ENCODE peak calls at places on chromosomes 7 and 10, in five cellular contexts. F is RWPE1, N is GM13976, I is endothelial cell, S is GM10248. C is an unnamed sample.

GRCh38 chr10:84534168-84534567 is 205.8 kb downstream of the CCSER2 start:
- DNase-seq in S (no peak), I (no peak), N (no peak), F (no peak), C (peak)

GRCh38 chr7:42573904-42574692 is 337.1 kb upstream of the GLI3 start:
- DNase-seq in F (no peak), N (no peak), S (no peak), I (no peak), C (no peak)

GRCh38 chr7:64886956-64887545 is 16.0 kb upstream of the ZNF273 start:
- DNase-seq in S (no peak), I (no peak), N (no peak), F (no peak), C (no peak)

GRCh38 chr7:100153713-100154519 is 4.6 kb downstream of the TRAPPC14 start:
- DNase-seq in S (no peak), N (peak), I (no peak), F (no peak), C (no peak)

GRCh38 chr7:21086688-21087087 is 300.0 kb upstream of the SP8 start:
- DNase-seq in I (no peak), F (peak), N (no peak), S (no peak), C (no peak)

GRCh38 chr10:128924918-128925317 is 542.1 kb upstream of the MGMT start:
- DNase-seq in N (no peak), S (no peak), F (no peak), I (no peak), C (no peak)

GRCh38 chr10:26550774-26551526 is 112.8 kb downstream of the APBB1IP start:
- DNase-seq in S (no peak), N (no peak), F (no peak), I (no peak), C (no peak)

GRCh38 chr10:61882621-61883375 is 18.7 kb upstream of the ARID5B start:
- DNase-seq in I (no peak), S (no peak), F (peak), N (no peak), C (peak)

GRCh38 chr7:110766874-110767273 is 324.1 kb upstream of the LRRN3 start:
- DNase-seq in F (no peak), I (no peak), N (no peak), S (no peak), C (no peak)
- TF ChIP-seq CTCF in F (no peak), I (no peak), N (no peak), S (no peak), C (no peak)

GRCh38 chr10:130485958-130486680 is 349.9 kb downstream of the GLRX3 start:
- DNase-seq in F (no peak), N (no peak), S (no peak), I (no peak), C (no peak)

GRCh38 chr10:130484912-130485180 is 348.7 kb downstream of the GLRX3 start:
- DNase-seq in S (no peak), F (no peak), N (no peak), I (no peak), C (no peak)

GRCh38 chr10:130484131-130484911 is 348.1 kb downstream of the GLRX3 start:
- DNase-seq in I (no peak), S (no peak), F (no peak), N (no peak), C (no peak)

GRCh38 chr10:130485241-130485957 is 349.2 kb downstream of the GLRX3 start:
- DNase-seq in S (no peak), I (no peak), F (no peak), N (no peak), C (no peak)

GRCh38 chr10:130487562-130487961 is 351.4 kb downstream of the GLRX3 start:
- DNase-seq in F (no peak), S (no peak), I (no peak), N (no peak), C (no peak)
- TF ChIP-seq CTCF in F (no peak), S (no peak), I (no peak), N (no peak), C (no peak)

GRCh38 chr7:30019387-30019786 is 7.1 kb downstream of the FKBP14 start:
- DNase-seq in F (no peak), I (no peak), S (no peak), N (no peak), C (no peak)
- TF ChIP-seq CTCF in F (peak), I (no peak), S (peak), N (no peak), C (no peak)

GRCh38 chr10:5159126-5159525 is 25.8 kb downstream of the AKR1C8 start:
- DNase-seq in I (no peak), S (no peak), F (peak), N (no peak), C (no peak)
- TF ChIP-seq CTCF in I (no peak), S (no peak), F (no peak), N (no peak), C (no peak)

C was measured in activated CD8-positive, alpha-beta T cell treated with anti-CD3 and anti-CD28 coated beads for 36 hours.